ENCODE peak calls at places on chromosomes 1 and 21, in four cellular contexts. One of them, this sample, is unnamed.

GRCh38 chr21:26739189-26739588 is 106.0 kb downstream of the ADAMTS1 start:
- DNase-seq in HepG2: no peak
- DNase-seq in SK-N-SH: no peak
- DNase-seq in H1: no peak
- DNase-seq in this sample: no peak

GRCh38 chr1:173527151-173527826 is 50.2 kb downstream of the PRDX6 start:
- DNase-seq in SK-N-SH: peak
- DNase-seq in HepG2: no peak
- DNase-seq in H1: no peak
- DNase-seq in this sample: no peak

GRCh38 chr1:209937996-209938959 is at the start of gene SYT14:
- DNase-seq in HepG2: no peak
- DNase-seq in H1: peak
- DNase-seq in SK-N-SH: peak
- DNase-seq in this sample: no peak

GRCh38 chr1:193392686-193393085 is 206.3 kb upstream of the B3GALT2 start:
- DNase-seq in H1: no peak
- DNase-seq in HepG2: no peak
- DNase-seq in SK-N-SH: no peak
- DNase-seq in this sample: no peak

GRCh38 chr1:43466403-43466802 is 12.7 kb upstream of the HYI start:
- DNase-seq in HepG2: no peak
- DNase-seq in SK-N-SH: no peak
- DNase-seq in H1: no peak
- DNase-seq in this sample: no peak

GRCh38 chr1:234919061-234919755 is 209.4 kb downstream of the TOMM20 start:
- DNase-seq in H1: no peak
- DNase-seq in HepG2: no peak
- DNase-seq in SK-N-SH: no peak
- DNase-seq in this sample: no peak

GRCh38 chr1:165152727-165153126 is 203.8 kb downstream of the LMX1A start:
- DNase-seq in SK-N-SH: peak
- DNase-seq in HepG2: peak
- DNase-seq in H1: no peak
- DNase-seq in this sample: no peak

GRCh38 chr1:11761988-11762406 is at the start of gene C1orf167:
- DNase-seq in SK-N-SH: no peak
- DNase-seq in H1: peak
- DNase-seq in HepG2: no peak
- DNase-seq in this sample: no peak

GRCh38 chr1:59188413-59189213 is 108.3 kb upstream of the FGGY start:
- DNase-seq in SK-N-SH: no peak
- DNase-seq in H1: no peak
- DNase-seq in HepG2: no peak
- DNase-seq in this sample: no peak

GRCh38 chr1:231209531-231209930 is 31.5 kb upstream of the GNPAT start:
- DNase-seq in SK-N-SH: no peak
- DNase-seq in H1: no peak
- DNase-seq in HepG2: no peak
- DNase-seq in this sample: no peak

GRCh38 chr1:22074803-22075202 is 22.3 kb downstream of the CDC42 start:
- DNase-seq in SK-N-SH: no peak
- DNase-seq in HepG2: no peak
- DNase-seq in H1: no peak
- DNase-seq in this sample: no peak

GRCh38 chr1:108708726-108709660 is 3.7 kb upstream of the FNDC7 start:
- DNase-seq in HepG2: no peak
- DNase-seq in SK-N-SH: no peak
- DNase-seq in H1: peak
- DNase-seq in this sample: no peak

GRCh38 chr1:29029652-29030051 is 94.1 kb downstream of the TMEM200B start:
- DNase-seq in H1: no peak
- DNase-seq in HepG2: no peak
- DNase-seq in SK-N-SH: peak
- DNase-seq in this sample: no peak

GRCh38 chr1:22816063-22816775 is 105.6 kb downstream of the EPHB2 start:
- DNase-seq in SK-N-SH: no peak
- DNase-seq in HepG2: no peak
- DNase-seq in H1: no peak
- DNase-seq in this sample: no peak

GRCh38 chr1:242004751-242005495 is 6.0 kb upstream of the MAP1LC3C start:
- DNase-seq in HepG2: no peak
- DNase-seq in H1: no peak
- DNase-seq in SK-N-SH: no peak
- DNase-seq in this sample: no peak

GRCh38 chr1:2787163-2787911 is 14.2 kb downstream of the TTC34 start:
- DNase-seq in HepG2: no peak
- DNase-seq in H1: no peak
- DNase-seq in SK-N-SH: peak
- DNase-seq in this sample: no peak

GRCh38 chr1:2789986-2790581 is 11.4 kb downstream of the TTC34 start:
- DNase-seq in SK-N-SH: no peak
- DNase-seq in HepG2: no peak
- DNase-seq in H1: no peak
- DNase-seq in this sample: no peak

GRCh38 chr1:2786329-2787162 is 14.9 kb downstream of the TTC34 start:
- DNase-seq in SK-N-SH: peak
- DNase-seq in HepG2: no peak
- DNase-seq in H1: peak
- DNase-seq in this sample: no peak

GRCh38 chr1:2789164-2789985 is 12.1 kb downstream of the TTC34 start:
- DNase-seq in SK-N-SH: no peak
- DNase-seq in H1: no peak
- DNase-seq in HepG2: no peak
- DNase-seq in this sample: no peak

DNA sequence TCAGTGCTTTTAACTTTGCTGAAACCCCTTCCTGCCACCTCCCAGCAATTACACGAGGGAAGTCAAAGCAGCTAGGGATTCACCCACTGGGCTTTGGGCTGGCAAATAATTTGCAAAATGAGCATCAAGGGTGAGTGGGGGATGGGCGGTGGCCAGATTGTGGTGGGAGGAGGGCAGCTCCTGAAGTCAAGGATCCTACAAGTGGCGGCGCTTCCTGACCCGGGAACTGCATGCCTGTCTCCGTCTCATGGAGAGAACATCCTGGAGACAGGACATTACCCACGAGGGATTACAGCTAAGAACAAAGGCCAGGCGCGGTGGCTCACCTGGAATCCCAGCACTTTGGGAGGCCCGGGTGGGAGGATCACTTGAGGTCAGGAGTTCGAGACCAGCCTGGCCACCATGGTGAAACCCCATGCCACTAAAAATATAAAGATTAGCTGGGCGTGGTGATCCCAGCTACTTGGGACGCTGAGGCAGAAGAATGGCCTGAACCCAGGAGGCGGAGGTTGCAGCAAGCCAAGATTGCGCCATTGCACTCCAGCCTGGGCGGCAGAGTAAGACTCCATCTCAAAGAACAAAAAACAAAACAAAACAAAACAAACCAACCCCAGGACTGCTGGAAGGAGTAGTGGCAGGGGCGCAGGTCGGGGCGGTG is 12.9 kb downstream of the TTC34 start:
- DNase-seq in H1: no peak
- DNase-seq in HepG2: no peak
- DNase-seq in SK-N-SH: no peak
- DNase-seq in this sample: no peak
- TF ChIP-seq TCF12 in H1: no peak
- TF ChIP-seq TCF12 in HepG2: no peak
- TF ChIP-seq TCF12 in SK-N-SH: no peak
- TF ChIP-seq TCF12 in this sample: no peak

DNA sequence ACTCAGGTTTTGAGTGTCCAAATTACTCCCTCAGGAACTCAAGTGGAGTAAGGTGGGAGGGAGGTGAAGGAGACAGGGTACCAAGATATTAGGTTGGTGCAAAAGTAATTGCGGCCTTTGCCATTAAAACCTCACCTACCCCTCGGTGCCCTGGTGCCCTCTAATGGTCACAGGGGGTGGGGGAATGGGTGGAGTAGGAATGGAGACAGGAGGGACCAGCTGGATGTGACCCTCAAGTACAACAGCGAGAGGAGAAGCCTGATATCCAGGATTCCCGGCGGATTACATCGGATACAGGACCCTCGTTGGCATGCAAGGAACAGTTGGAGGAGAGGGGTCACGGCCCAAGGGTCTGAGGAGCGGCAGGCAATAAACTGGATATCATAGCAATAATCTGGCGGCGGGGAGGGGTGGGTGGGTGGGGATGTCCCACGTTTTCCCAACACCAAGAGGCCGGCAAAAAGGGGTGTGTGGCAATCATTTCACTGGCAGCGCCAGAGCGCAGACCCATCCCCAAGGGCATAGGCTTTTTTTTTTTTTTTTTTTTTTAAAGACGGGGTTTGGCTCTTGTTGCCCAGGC is 4.3 kb upstream of the ZBTB7B start:
- DNase-seq in H1: no peak
- DNase-seq in SK-N-SH: no peak
- DNase-seq in HepG2: no peak
- DNase-seq in this sample: no peak
- TF ChIP-seq TCF12 in H1: no peak
- TF ChIP-seq TCF12 in SK-N-SH: no peak
- TF ChIP-seq TCF12 in HepG2: no peak
- TF ChIP-seq TCF12 in this sample: no peak

DNA sequence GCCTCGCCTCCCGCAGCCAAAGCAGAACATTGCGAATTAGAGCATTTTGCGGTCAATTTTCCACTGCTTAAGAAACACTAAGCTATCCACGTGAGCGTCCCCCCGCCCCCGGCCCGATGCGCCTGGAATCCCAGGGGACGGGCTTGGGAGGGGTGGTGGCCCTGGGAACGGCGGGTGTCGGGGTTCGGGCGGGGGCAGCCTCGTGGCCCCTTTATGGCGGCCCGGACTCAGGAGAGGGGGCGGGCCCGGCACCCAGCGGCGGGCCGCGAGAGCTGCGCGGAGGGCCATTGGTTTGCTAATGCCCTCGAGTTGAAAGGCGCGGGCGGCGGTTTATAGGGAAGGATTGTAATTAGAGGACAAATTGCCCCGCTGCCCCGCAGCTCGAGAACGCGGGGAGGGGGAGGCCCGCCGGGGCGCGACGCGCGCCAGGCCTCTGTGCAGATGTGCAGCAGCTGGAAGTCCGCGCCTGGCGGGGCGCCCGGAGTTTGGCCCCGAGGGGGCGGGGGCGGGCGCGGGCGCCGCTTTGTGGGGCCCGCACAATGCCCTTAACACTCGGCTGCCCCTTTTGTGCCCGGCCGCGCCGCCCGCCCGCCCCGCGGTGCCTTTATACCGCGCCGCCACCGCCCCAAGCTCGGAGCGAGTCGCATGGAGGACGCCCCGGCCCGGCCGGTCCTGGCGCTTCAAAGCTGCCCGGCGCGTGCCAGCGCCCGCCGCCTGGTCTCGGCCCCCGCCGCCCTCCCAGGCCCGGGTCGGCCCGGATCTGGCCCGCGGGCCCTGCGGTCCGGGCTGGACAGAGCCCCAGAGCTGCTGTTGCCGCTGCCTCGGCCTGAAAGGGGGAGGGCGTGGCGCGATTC is 1.9 kb upstream of the HES3 start:
- DNase-seq in H1: peak
- DNase-seq in SK-N-SH: peak
- DNase-seq in HepG2: no peak
- DNase-seq in this sample: no peak
- TF ChIP-seq TCF12 in H1: no peak
- TF ChIP-seq TCF12 in SK-N-SH: no peak
- TF ChIP-seq TCF12 in HepG2: no peak
- TF ChIP-seq TCF12 in this sample: no peak

DNA sequence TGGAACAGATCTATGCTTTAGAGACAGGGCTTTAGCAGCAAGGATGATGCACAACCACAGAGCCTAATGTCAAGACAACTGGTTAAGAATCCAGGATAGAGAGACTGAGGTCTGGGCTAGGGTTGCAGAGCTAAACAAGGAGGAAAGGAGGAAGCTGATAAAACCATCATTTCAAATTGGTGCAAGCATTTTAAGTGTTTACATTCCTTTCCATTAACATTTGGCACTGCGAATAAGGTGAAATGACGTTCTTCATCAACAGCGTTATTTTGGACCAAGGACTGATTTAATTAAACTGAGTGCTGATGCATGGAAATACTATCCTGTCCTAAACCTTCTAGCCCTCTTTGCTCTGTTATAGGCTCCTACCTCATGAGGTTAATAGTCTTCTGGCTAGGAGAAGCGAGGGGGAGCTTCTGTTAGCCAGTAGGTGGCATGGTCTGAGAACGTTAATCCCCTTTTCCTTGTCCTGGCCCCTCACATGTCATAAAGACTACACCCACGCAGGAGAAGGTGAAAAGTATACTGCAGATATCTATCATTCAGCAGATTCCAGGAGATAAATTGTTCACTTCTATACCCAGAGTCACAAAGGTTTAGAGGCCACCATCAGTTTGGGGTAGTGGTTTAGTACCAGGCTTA is 7.6 kb upstream of the C1orf21 start:
- DNase-seq in H1: no peak
- DNase-seq in HepG2: no peak
- DNase-seq in SK-N-SH: peak
- DNase-seq in this sample: no peak
- TF ChIP-seq TCF12 in H1: no peak
- TF ChIP-seq TCF12 in HepG2: no peak
- TF ChIP-seq TCF12 in SK-N-SH: no peak
- TF ChIP-seq TCF12 in this sample: no peak

GRCh38 chr1:41536296-41536695 is 51.8 kb upstream of the EDN2 start:
- DNase-seq in HepG2: no peak
- DNase-seq in SK-N-SH: no peak
- DNase-seq in H1: no peak
- DNase-seq in this sample: no peak

GRCh38 chr1:41538741-41539415 is 54.4 kb upstream of the EDN2 start:
- DNase-seq in H1: no peak
- DNase-seq in SK-N-SH: no peak
- DNase-seq in HepG2: no peak
- DNase-seq in this sample: no peak

GRCh38 chr1:41537788-41538351 is 53.4 kb upstream of the EDN2 start:
- DNase-seq in HepG2: no peak
- DNase-seq in SK-N-SH: no peak
- DNase-seq in H1: no peak
- DNase-seq in this sample: no peak

GRCh38 chr1:41535236-41535720 is 50.8 kb upstream of the EDN2 start:
- DNase-seq in SK-N-SH: no peak
- DNase-seq in H1: no peak
- DNase-seq in HepG2: no peak
- DNase-seq in this sample: no peak

GRCh38 chr1:41537257-41537656 is 52.8 kb upstream of the EDN2 start:
- DNase-seq in SK-N-SH: no peak
- DNase-seq in H1: no peak
- DNase-seq in HepG2: no peak
- DNase-seq in this sample: no peak
- TF ChIP-seq TCF12 in SK-N-SH: no peak
- TF ChIP-seq TCF12 in H1: no peak
- TF ChIP-seq TCF12 in HepG2: no peak
- TF ChIP-seq TCF12 in this sample: no peak

DNA sequence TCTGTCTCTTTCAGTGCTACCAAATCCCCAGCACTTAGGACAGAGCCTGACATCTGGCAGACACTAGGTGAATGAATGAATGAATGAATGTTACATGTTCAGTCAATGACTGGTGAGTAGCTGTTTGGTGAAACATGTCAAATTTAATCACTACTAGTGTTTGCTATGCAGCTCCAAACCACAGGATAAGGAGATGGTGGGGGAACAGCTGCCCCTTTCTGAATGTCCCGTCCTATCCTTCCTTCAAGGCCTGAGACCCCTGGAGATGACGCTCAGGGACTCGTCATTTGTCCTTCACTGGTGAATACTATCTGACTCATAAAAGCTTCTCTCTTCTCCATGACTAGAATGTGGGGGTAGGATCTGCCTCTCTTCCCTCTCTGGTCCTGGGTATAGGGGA is 175.4 kb downstream of the HIVEP3 start:
- DNase-seq in SK-N-SH: no peak
- DNase-seq in H1: no peak
- DNase-seq in HepG2: no peak
- DNase-seq in this sample: no peak
- TF ChIP-seq TCF12 in SK-N-SH: no peak
- TF ChIP-seq TCF12 in H1: no peak
- TF ChIP-seq TCF12 in HepG2: no peak
- TF ChIP-seq TCF12 in this sample: no peak

This sample was measured in GM12878.